ENCODE peak calls at places on chromosomes 11 and 22, in five cellular contexts. X is activated T-cell treated with anti-CD3 and anti-CD28 coated beads for 48 hours, V is NCI-H524, A is aorta, S is nephron progenitor cell. J is an unnamed sample.

GRCh38 chr11:12815150-12815523 is 140.9 kb downstream of the TEAD1 start:
- DNase-seq in S (no peak), V (no peak), A (no peak), X (no peak), J (no peak)

GRCh38 chr11:120170741-120171261 is 32.9 kb upstream of the TRIM29 start:
- DNase-seq in A (peak), V (no peak), S (no peak), X (no peak), J (no peak)

GRCh38 chr22:30021338-30021737 is 58.9 kb upstream of the HORMAD2 start:
- DNase-seq in S (no peak), A (no peak), V (no peak), X (no peak), J (no peak)

GRCh38 chr11:66617148-66617814 is 851 bp downstream of the RBM14 start:
- DNase-seq in V (no peak), A (peak), X (no peak), S (no peak), J (peak)

GRCh38 chr22:38079804-38080203 is 4.2 kb downstream of the SLC16A8 start:
- DNase-seq in V (no peak), X (no peak), A (no peak), S (no peak), J (no peak)

GRCh38 chr11:60165946-60166345 is 16.9 kb downstream of the MS4A6A start:
- DNase-seq in X (no peak), A (no peak), V (no peak), S (no peak), J (no peak)

GRCh38 chr11:131491503-131491902 is 121.1 kb downstream of the NTM start:
- DNase-seq in X (no peak), A (no peak), V (no peak), S (no peak), J (no peak)

GRCh38 chr11:2077061-2077802 is 62.0 kb downstream of the IGF2 start:
- DNase-seq in A (no peak), X (peak), S (no peak), V (no peak), J (peak)

GRCh38 chr11:101003468-101003867 is 126.1 kb downstream of the PGR start:
- DNase-seq in X (no peak), A (no peak), S (no peak), V (peak), J (no peak)

J was measured in activated CD4-positive, alpha-beta T cell treated with anti-CD3 and anti-CD28 coated beads, Interleukin-2, amount 50 U/mL, for 48 hours.